ENCODE peak calls at places on chromosomes 11 and 22, in five cellular contexts. E is PC-3; O is naive thymus-derived CD4-positive, alpha-beta T cell; W is aorta; R is spleen. A is an unnamed sample.

GRCh38 chr11:41074318-41074717 is 385.1 kb downstream of the LRRC4C start:
- DNase-seq in O (no peak), W (no peak), E (no peak), R (no peak), A (no peak)

GRCh38 chr22:29158546-29158945 is 47.1 kb upstream of the EMID1 start:
- DNase-seq in O (no peak), R (peak; percentile 12), W (no peak), E (no peak), A (no peak)

GRCh38 chr11:10441021-10441523 is 14.0 kb upstream of the AMPD3 start:
- DNase-seq in W (no peak), O (no peak), R (no peak), E (no peak), A (no peak)

GRCh38 chr11:46472662-46472994 is 81.1 kb upstream of the CHRM4 start:
- DNase-seq in R (no peak), O (no peak), W (no peak), E (peak; percentile 23), A (no peak)

GRCh38 chr22:23570681-23571080 is 9.4 kb downstream of the IGLL1 start:
- DNase-seq in O (no peak), W (peak; percentile 68), E (no peak), R (peak; percentile 53), A (no peak)

GRCh38 chr22:48404004-48404403 is 1423.7 kb downstream of the BRD1 start:
- DNase-seq in E (no peak), W (peak; percentile 22), R (no peak), O (no peak), A (no peak)

GRCh38 chr11:1608363-1608762 is at the start of gene KRTAP5-3:
- DNase-seq in E (no peak), W (no peak), R (peak; percentile 18), O (no peak), A (no peak)

GRCh38 chr11:14643697-14644395 is at the start of gene PDE3B:
- DNase-seq in O (peak; percentile 54), E (peak; percentile 27), W (peak; percentile 95), R (peak; percentile 95), A (peak; percentile 65)

GRCh38 chr11:107999759-108000455 is 8.8 kb upstream of the CUL5 start:
- DNase-seq in O (peak; percentile 24), R (no peak), E (peak; percentile 75), W (no peak), A (peak; percentile 19)

GRCh38 chr11:8477680-8478079 is 116.3 kb downstream of the STK33 start:
- DNase-seq in E (no peak), O (no peak), R (no peak), W (no peak), A (no peak)

GRCh38 chr22:26756675-26757293 is 99.4 kb downstream of the MIAT start:
- DNase-seq in E (peak; percentile 37), W (peak; percentile 92), O (no peak), R (peak; percentile 75), A (peak; percentile 42)

DNA sequence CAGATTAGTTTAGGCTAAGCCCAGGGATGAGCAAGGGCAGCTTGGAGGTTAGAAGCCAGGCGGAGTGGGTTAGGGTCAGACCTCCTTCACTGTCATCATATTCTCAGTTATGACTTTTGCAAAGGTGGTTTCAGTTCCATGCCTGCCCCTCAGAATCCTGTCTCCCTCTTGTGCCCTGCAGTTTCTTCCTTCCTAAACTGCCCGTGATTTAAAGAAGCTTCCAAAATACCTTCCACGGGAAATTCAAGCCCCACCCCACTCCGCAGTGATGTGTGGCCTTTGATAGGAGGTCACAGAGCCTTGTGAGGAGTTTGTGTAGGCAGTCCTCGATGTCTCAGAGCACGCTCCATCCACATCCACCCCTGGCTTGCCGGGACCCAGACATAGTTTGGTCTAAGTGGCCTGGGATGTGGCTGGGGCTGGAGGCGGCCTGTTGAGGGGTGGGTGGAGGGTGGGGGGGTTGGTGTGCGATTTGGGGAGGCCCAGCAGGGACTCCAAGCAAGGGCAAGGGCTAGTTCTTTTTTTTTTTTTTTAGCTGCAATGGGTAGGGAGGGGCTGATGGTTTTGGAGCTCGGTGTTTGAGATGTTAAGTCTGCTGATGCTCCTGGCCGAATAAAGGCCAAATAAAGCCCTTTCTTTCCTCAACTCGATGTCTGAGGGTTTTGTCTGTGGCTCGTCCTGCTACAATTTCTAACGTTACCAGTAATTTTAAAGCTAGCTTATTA is 1.6 kb upstream of the IFITM1 start:
- DNase-seq in O (peak; percentile 42), R (peak; percentile 81), W (no peak), E (no peak), A (no peak)
- H3K4me3 ChIP-seq in O (peak overlapping the region; percentile 71), R (peak overlapping the region; percentile 67), W (no peak overlapping the region), E (no peak overlapping the region), A (peak overlapping the region; percentile 91)

GRCh38 chr11:63273685-63274084 is 30.3 kb upstream of the SLC22A25 start:
- DNase-seq in W (no peak), O (no peak), E (no peak), R (no peak), A (no peak)
- H3K27me3 ChIP-seq in W (no peaks in the 10 kb centered on the region), O (no peaks in the 10 kb centered on the region), E (peaks cover 23% of the 10 kb centered on the region), R (no peaks in the 10 kb centered on the region), A (no peaks in the 10 kb centered on the region)

DNA sequence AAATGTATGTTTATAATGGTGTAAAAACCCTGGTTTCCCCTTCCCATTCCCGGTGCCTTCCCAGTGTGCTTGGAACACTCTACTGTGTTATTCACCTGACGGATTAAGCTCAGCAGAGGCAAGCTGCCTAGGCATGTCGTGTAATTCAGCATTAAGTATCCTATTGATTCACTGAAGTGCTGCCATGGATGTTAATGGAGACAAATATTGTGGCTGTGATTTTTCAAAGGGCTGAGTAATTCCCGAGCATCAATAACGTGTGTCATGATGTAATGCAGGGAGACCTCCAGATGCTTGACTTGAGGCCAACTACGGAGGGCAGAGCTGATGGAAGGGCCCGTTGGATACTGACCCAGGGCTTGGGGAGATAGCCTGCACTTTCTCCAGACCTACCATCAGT is 269.0 kb downstream of the ST3GAL4 start:
- DNase-seq in W (no peak), O (no peak), E (no peak), R (no peak), A (no peak)
- H3K4me3 ChIP-seq in W (no peak overlapping the region), O (no peak overlapping the region), E (no peak overlapping the region), R (no peak overlapping the region), A (no peak overlapping the region)

GRCh38 chr11:43393765-43394355 is 35.1 kb downstream of the TTC17 start:
- DNase-seq in W (no peak), O (no peak), E (no peak), R (no peak), A (no peak)

GRCh38 chr11:43396617-43397016 is 37.9 kb downstream of the TTC17 start:
- DNase-seq in O (no peak), W (no peak), E (peak; percentile 7), R (no peak), A (no peak)

GRCh38 chr11:43397251-43397650 is 38.5 kb downstream of the TTC17 start:
- DNase-seq in W (no peak), O (no peak), R (no peak), E (no peak), A (no peak)

DNA sequence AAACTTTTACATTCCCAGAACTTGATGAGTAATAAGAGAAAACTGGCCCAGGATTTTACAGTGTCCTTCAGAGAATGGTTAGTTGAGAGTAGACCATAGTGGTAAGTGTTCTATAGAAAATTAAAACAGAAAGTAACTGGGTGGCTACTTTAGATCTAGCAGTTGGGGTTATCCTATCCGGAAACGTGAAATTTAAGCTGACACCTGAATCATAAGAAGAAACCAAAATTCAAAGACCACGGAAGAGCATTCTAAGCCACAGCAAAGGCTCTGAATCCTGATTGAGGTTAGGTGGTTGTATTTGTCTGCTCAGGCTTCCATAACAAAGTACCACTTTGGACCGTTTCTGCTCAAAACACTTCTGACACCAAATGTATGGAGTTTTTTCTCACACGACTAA is 34.0 kb downstream of the TTC17 start:
- DNase-seq in O (no peak), E (no peak), W (no peak), R (no peak), A (peak; percentile 13)
- H3K27me3 ChIP-seq in O (no peaks in the 10 kb centered on the region), E (no peaks in the 10 kb centered on the region), W (no peaks in the 10 kb centered on the region), R (no peaks in the 10 kb centered on the region), A (no peaks in the 10 kb centered on the region)

A was measured in CD4-positive, alpha-beta memory T cell.